ENCODE peak calls at places on chromosomes 5 and 9, in nine cellular contexts. F is K562, K is AG04449, V is transverse colon, N is breast epithelium, X is HepG2, S is PC-3, M is coronary artery, P is IMR-90. Q is an unnamed sample.

GRCh38 chr5:1312993-1313833 is 18.3 kb upstream of the TERT start:
- DNase-seq in S (no peak), F (no peak), K (no peak), M (peak), P (no peak), N (no peak), X (no peak), V (peak), Q (no peak)

GRCh38 chr9:97395745-97396144 is 16.2 kb upstream of the TDRD7 start:
- DNase-seq in M (no peak), K (no peak), P (no peak), S (no peak), N (no peak), X (no peak), V (no peak), F (no peak), Q (no peak)

GRCh38 chr5:21774791-21775190 is 1078.4 kb downstream of the CDH12 start:
- DNase-seq in N (no peak), K (no peak), V (no peak), M (no peak), X (no peak), S (peak), F (no peak), P (peak), Q (peak)

GRCh38 chr9:98249774-98250173 is 5.7 kb downstream of the TBC1D2 start:
- DNase-seq in V (no peak), K (no peak), M (no peak), F (no peak), S (no peak), N (no peak), X (no peak), P (no peak), Q (no peak)

GRCh38 chr5:119301947-119302346 is 53.9 kb upstream of the TNFAIP8 start:
- DNase-seq in S (peak), X (no peak), P (peak), N (no peak), F (no peak), V (no peak), K (no peak), M (no peak), Q (no peak)

GRCh38 chr5:155772009-155772662 is 554.8 kb upstream of the SGCD start:
- DNase-seq in K (no peak), F (no peak), X (no peak), S (no peak), P (no peak), M (no peak), N (no peak), V (no peak), Q (no peak)

GRCh38 chr5:21646469-21646868 is 1206.7 kb downstream of the CDH12 start:
- DNase-seq in F (no peak), P (peak), N (no peak), V (no peak), S (peak), X (no peak), K (no peak), M (no peak), Q (no peak)

GRCh38 chr9:69604568-69605219 is 67.5 kb downstream of the APBA1 start:
- DNase-seq in S (no peak), K (no peak), P (no peak), F (no peak), X (no peak), V (no peak), N (no peak), M (no peak), Q (no peak)

GRCh38 chr5:8993031-8993430 is 552.8 kb downstream of the SEMA5A start:
- DNase-seq in N (no peak), V (no peak), F (no peak), M (no peak), X (no peak), P (no peak), K (no peak), S (peak), Q (peak)

GRCh38 chr5:378976-379742 is 57.6 kb downstream of the AHRR start:
- DNase-seq in V (no peak), M (peak), N (no peak), K (no peak), P (peak), X (no peak), S (peak), F (no peak), Q (no peak)

GRCh38 chr5:142095651-142096330 is 12.8 kb upstream of the NDFIP1 start:
- DNase-seq in S (no peak), N (no peak), X (no peak), F (no peak), K (no peak), M (no peak), V (peak), P (no peak), Q (no peak)

GRCh38 chr9:126173929-126174328 is 152.7 kb upstream of the MVB12B start:
- DNase-seq in M (no peak), N (no peak), P (no peak), K (no peak), V (no peak), X (no peak), S (no peak), F (no peak), Q (no peak)

GRCh38 chr9:130128782-130129424 is 43.3 kb upstream of the NCS1 start:
- DNase-seq in V (peak), F (no peak), S (peak), P (peak), N (no peak), X (no peak), K (peak), M (no peak), Q (no peak)

GRCh38 chr9:69028754-69029153 is 6.8 kb upstream of the FXN start:
- DNase-seq in P (no peak), M (no peak), K (no peak), X (no peak), N (no peak), F (no peak), S (no peak), V (no peak), Q (no peak)

GRCh38 chr5:157431544-157432200 is 28.3 kb upstream of the NIPAL4 start:
- DNase-seq in V (peak), S (peak), K (peak), N (no peak), X (peak), M (no peak), P (peak), F (no peak), Q (no peak)

GRCh38 chr9:91500509-91501011 is 76.9 kb upstream of the NFIL3 start:
- DNase-seq in F (peak), K (no peak), N (no peak), P (peak), V (no peak), S (peak), M (no peak), X (no peak), Q (no peak)

GRCh38 chr5:75671506-75671905 is 45.7 kb downstream of the POC5 start:
- DNase-seq in N (no peak), S (no peak), F (no peak), M (no peak), V (no peak), X (no peak), K (no peak), P (no peak), Q (no peak)

GRCh38 chr5:55172937-55173695 is at the start of gene CDC20B:
- DNase-seq in X (peak), N (no peak), V (peak), M (no peak), F (peak), P (peak), K (no peak), S (peak), Q (no peak)

GRCh38 chr9:79264511-79265448 is 307.0 kb upstream of the TLE4 start:
- DNase-seq in V (no peak), N (no peak), K (no peak), S (no peak), P (no peak), X (no peak), F (no peak), M (no peak), Q (no peak)

GRCh38 chr9:16653491-16654407 is 216.7 kb downstream of the BNC2 start:
- DNase-seq in M (no peak), F (no peak), P (no peak), K (no peak), S (no peak), N (no peak), X (peak), V (peak), Q (no peak)

GRCh38 chr9:120983259-120983837 is 56.8 kb upstream of the TRAF1 start:
- DNase-seq in K (no peak), V (no peak), P (no peak), F (no peak), M (no peak), N (no peak), X (no peak), S (no peak), Q (no peak)

GRCh38 chr9:130943226-130943625 is 4.2 kb upstream of the FIBCD1 start:
- DNase-seq in P (no peak), M (no peak), V (no peak), N (no peak), K (no peak), F (no peak), S (no peak), X (no peak), Q (no peak)

GRCh38 chr9:88387733-88388202 is 476 bp upstream of the SPIN1 start:
- DNase-seq in N (peak), S (peak), M (peak), V (peak), K (no peak), P (peak), F (peak), X (peak), Q (peak)

GRCh38 chr9:87516222-87516930 is 18.7 kb downstream of the DAPK1 start:
- DNase-seq in S (no peak), N (no peak), X (peak), V (peak), M (no peak), P (no peak), F (peak), K (no peak), Q (no peak)

GRCh38 chr9:12657998-12658397 is 35.2 kb upstream of the TYRP1 start:
- DNase-seq in K (no peak), X (no peak), P (no peak), F (no peak), M (no peak), V (no peak), N (no peak), S (no peak), Q (no peak)

GRCh38 chr9:120374817-120375216 is 205.2 kb downstream of the CDK5RAP2 start:
- DNase-seq in N (no peak), V (no peak), F (no peak), X (no peak), M (peak), P (no peak), K (no peak), S (no peak), Q (no peak)

GRCh38 chr5:4938941-4939546 is 201.1 kb upstream of the ADAMTS16 start:
- DNase-seq in X (no peak), F (no peak), V (no peak), K (no peak), S (no peak), M (no peak), P (no peak), N (no peak), Q (no peak)

GRCh38 chr9:132241840-132242620 is 80.2 kb downstream of the NTNG2 start:
- DNase-seq in S (no peak), N (no peak), M (peak), F (no peak), V (peak), X (no peak), P (no peak), K (no peak), Q (no peak)

GRCh38 chr9:95081998-95082397 is 235.5 kb downstream of the FANCC start:
- DNase-seq in F (no peak), N (no peak), S (no peak), M (no peak), K (no peak), X (no peak), P (no peak), V (no peak), Q (no peak)

GRCh38 chr5:132778856-132779255 is 1.8 kb upstream of the SEPTIN8 start:
- DNase-seq in F (no peak), S (no peak), K (no peak), N (no peak), P (no peak), V (no peak), X (no peak), M (no peak), Q (no peak)

GRCh38 chr9:122219856-122220672 is 8.7 kb downstream of the LHX6 start:
- DNase-seq in X (no peak), V (no peak), M (peak), N (no peak), F (no peak), K (no peak), S (no peak), P (no peak), Q (no peak)
- H3K4me3 ChIP-seq in X (no peak), V (peak), M (peak), N (peak), F (no peak), K (no peak), S (no peak), P (no peak), Q (no peak)

DNA sequence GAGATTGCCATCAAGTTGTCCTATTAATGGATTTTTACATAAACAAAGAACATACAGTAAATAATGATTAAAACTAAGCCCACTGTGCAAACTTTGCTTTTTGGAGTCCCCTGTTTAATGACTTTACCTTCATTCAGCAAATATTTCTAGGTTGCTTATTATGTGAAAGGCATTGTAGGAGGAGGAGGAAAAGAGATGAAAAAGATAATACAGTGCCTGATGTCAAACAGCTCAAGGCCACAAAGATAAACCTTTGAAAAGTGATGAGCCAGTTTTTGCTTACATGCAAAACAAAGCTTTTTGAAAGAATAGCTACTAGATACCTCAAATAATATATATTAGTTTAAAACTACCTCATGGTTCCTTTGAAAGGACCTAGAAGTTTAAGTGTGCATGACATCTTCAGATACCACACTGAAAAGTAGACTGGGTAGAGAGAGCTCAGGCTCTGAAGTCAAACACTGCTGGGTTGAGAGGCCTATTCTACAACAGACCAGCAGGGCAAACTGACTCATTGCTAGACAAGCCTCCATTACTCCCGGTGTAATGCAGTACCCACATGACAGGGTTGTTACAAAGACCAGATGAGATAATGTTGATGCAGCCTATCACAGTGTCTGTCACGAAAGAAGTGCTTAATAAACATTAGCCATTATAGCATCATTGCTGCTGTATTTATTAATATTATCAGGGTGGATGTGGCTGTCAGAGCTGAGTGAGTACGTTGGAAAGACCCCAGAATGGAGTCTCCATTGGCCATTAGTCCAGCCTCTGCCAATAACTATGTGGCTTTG is 11.8 kb downstream of the DEPDC1B start:
- DNase-seq in S (peak), N (no peak), M (no peak), P (peak), K (no peak), F (peak), X (peak), V (no peak), Q (no peak)
- TF ChIP-seq CTCF in S (peak), N (no peak), M (no peak), P (peak), K (peak), F (peak), X (peak), V (peak), Q (no peak)

DNA sequence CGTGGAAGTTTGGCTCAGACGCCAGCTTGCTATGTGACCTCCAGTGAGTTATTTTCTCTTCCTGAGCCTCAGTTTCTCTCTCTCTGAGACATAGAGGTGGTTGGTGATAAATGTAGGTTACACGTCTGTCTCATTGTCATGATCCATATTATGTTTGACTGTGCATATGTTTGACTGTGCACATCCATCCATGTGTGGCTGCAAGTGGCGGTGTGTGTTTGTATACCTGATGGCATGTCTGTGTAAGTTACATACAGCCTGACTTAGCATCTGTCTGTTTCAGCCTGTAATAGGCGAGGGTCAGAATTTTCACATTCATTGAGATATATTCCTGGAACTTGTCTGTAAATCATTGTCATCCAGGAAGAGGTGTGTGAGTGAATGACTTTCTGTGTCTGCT is 3.3 kb downstream of the SPARC start:
- DNase-seq in S (no peak), K (no peak), X (no peak), V (no peak), F (no peak), P (no peak), N (no peak), M (no peak), Q (no peak)
- H3K4me3 ChIP-seq in S (no peak), K (peak), X (no peak), V (peak), F (no peak), P (peak), N (peak), M (peak), Q (no peak)

GRCh38 chr5:42970636-42971559 is 69.2 kb downstream of the ANXA2R start:
- DNase-seq in N (no peak), K (no peak), V (no peak), P (no peak), F (no peak), M (no peak), X (no peak), S (peak), Q (no peak)
- TF ChIP-seq CTCF in N (no peak), K (no peak), V (no peak), P (peak), F (no peak), M (no peak), X (peak), S (peak), Q (no peak)

DNA sequence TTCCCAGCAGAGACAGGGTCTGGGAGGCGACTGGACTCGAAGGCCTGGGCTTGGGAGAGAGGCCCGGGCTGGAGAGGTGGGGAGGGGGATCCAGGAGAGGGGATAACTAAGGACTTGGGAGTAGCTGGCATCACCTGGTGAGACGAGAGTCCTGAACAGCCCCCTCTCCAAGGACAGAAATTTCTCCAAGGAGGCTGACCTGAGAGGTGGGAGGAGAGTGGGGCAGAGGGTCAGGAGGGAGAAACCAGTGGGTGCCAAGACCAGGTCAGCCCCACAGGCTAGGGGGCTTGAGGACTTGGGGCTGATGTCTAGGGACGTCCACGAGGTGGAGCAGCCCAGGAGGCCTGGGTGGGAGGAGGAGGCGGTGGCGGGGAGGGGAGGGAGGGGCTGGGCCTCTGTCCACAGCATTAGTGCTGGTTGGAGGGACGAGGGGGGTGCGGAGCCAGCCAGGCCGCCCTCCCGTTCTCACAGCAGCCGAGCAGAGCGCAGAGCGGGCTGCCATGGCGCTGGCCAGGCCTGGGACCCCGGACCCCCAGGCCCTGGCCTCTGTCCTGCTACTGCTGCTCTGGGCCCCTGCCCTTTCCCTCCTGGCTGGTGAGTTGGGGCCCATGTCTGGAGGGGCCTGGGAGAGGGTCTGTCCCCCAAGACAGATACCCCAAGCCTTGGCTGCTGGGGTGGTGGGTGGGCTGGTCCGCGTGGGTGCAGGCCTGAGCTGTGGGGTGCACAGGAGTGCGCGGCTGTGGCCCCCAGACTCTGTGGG is at the start of gene CRB2:
- DNase-seq in N (no peak), K (no peak), M (no peak), S (no peak), V (no peak), P (no peak), X (peak), F (peak), Q (no peak)
- H3K4me3 ChIP-seq in N (peak), K (no peak), M (no peak), S (no peak), V (no peak), P (no peak), X (no peak), F (no peak), Q (no peak)

GRCh38 chr9:136740971-136741884 is 1.5 kb downstream of the LCN10 start:
- DNase-seq in S (no peak), K (no peak), N (no peak), X (no peak), F (no peak), P (peak), V (no peak), M (no peak), Q (no peak)

GRCh38 chr9:136744747-136745146 is 2.0 kb upstream of the LCN10 start:
- DNase-seq in N (no peak), F (no peak), S (no peak), X (no peak), M (no peak), P (no peak), V (no peak), K (no peak), Q (no peak)

GRCh38 chr9:136741885-136742568 is 713 bp downstream of the LCN10 start:
- DNase-seq in P (no peak), V (peak), M (no peak), N (no peak), K (no peak), F (no peak), S (no peak), X (no peak), Q (no peak)

GRCh38 chr9:136743639-136744211 is 985 bp upstream of the LCN10 start:
- DNase-seq in V (no peak), F (no peak), P (no peak), M (no peak), N (no peak), K (no peak), X (no peak), S (no peak), Q (no peak)

DNA sequence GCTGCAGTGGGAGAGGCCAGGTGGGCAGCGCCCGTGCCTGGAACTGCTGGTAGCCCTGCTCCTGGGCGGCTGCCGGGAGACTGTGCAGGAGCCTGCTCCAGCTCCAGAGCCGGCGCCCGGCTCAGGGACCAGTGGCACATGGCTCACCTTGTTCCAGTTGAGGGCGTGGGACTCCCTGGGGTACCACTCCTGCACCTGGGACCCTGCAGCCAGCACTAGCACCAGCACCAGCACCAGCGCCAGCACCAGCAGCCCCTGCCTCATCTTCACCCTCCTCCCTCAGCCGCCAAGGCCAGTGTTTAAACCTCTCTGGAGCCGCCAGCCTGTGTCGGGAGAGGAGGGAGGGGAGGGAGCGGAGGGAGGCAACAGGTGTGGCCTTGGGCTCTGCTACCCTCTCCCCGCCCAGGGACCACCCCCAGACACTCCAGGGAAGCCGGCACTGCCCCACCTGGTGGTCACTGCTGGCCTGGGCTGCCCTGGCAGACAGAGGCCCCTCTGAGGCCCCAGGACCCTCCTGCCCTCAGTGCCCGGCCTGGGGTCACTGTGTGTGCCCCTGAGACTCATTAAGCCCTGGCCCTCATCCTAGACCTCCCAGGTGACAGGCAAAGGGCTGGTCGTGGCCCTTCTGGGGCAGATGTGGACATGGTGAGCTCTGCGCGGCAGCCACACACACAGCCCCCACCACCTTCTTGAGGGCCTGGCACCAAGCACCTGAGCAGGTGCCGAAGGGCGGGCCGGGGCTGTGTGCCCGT is at the start of gene LCN10:
- DNase-seq in K (no peak), V (no peak), F (no peak), M (no peak), S (peak), N (no peak), P (no peak), X (peak), Q (no peak)
- TF ChIP-seq CTCF in K (peak), V (no peak), F (peak), M (no peak), S (peak), N (no peak), P (peak), X (peak), Q (peak)

GRCh38 chr9:90219548-90220118 is 423.0 kb downstream of the DIRAS2 start:
- DNase-seq in F (peak), X (peak), M (no peak), S (peak), K (no peak), V (peak), P (no peak), N (no peak), Q (no peak)
- H3K4me3 ChIP-seq in F (no peak), X (no peak), M (no peak), S (no peak), K (no peak), V (peak), P (no peak), N (no peak), Q (no peak)

Q was measured in LNCaP clone FGC.